ENCODE peak calls at places on chromosomes 16 and 17, in four cellular contexts. T, N, Z and B are unnamed samples.
A peak's percentile ranks its signal among the peaks of the same experiment; 100 is the strongest.

GRCh38 chr17:77489898-77490265 is 349.1 kb downstream of the SEC14L1 start:
- DNase-seq in T (no peak), N (no peak), Z (peak; percentile 58), B (no peak)

GRCh38 chr17:12282056-12282455 is 261.4 kb downstream of the MAP2K4 start:
- DNase-seq in T (no peak), N (no peak), Z (no peak), B (no peak)

GRCh38 chr17:45307290-45308015 is 9.4 kb downstream of the MAP3K14 start:
- DNase-seq in T (peak; percentile 30), N (no peak), Z (peak; percentile 37), B (no peak)

GRCh38 chr17:78355045-78355641 is 4.7 kb downstream of the SOCS3 start:
- DNase-seq in T (no peak), N (no peak), Z (no peak), B (no peak)

GRCh38 chr17:45394913-45395568 is 37.6 kb downstream of the ARHGAP27 start:
- DNase-seq in T (no peak), N (peak; percentile 95), Z (peak; percentile 51), B (peak; percentile 82)

GRCh38 chr16:12239226-12239625 is 262.7 kb downstream of the SNX29 start:
- DNase-seq in T (no peak), N (no peak), Z (no peak), B (no peak)

GRCh38 chr17:66524848-66525247 is 222.4 kb downstream of the PRKCA start:
- DNase-seq in T (no peak), N (no peak), Z (no peak), B (no peak)

GRCh38 chr16:2043980-2044451 is 3.6 kb downstream of the NTHL1 start:
- DNase-seq in T (no peak), N (no peak), Z (no peak), B (no peak)

GRCh38 chr16:9119795-9120194 is 28.4 kb downstream of the HAPSTR1 start:
- DNase-seq in T (no peak), N (no peak), Z (no peak), B (no peak)

GRCh38 chr17:73227944-73228343 is 33.7 kb downstream of the CPSF4L start:
- DNase-seq in T (no peak), N (no peak), Z (no peak), B (no peak)

GRCh38 chr16:67444259-67445125 is 13.6 kb downstream of the HSD11B2 start:
- DNase-seq in T (no peak), N (no peak), Z (no peak), B (no peak)

GRCh38 chr17:4594406-4595349 is 10.3 kb downstream of the SMTNL2 start:
- DNase-seq in T (no peak), N (peak; percentile 68), Z (no peak), B (peak; percentile 69)

GRCh38 chr17:48484850-48485249 is 46.0 kb downstream of the HOXB1 start:
- DNase-seq in T (peak; percentile 71), N (no peak), Z (no peak), B (no peak)

GRCh38 chr17:70558821-70559220 is 389.5 kb downstream of the KCNJ2 start:
- DNase-seq in T (peak; percentile 3), N (no peak), Z (no peak), B (no peak)

GRCh38 chr17:7263071-7263800 is 958 bp upstream of the CLDN7 start:
- DNase-seq in T (no peak), N (peak; percentile 43), Z (no peak), B (peak; percentile 55)

GRCh38 chr16:67415872-67416793 is at the start of gene ZDHHC1:
- DNase-seq in T (no peak), N (peak; percentile 96), Z (peak; percentile 67), B (peak; percentile 86)

GRCh38 chr16:82704369-82704768 is 77.6 kb downstream of the CDH13 start:
- DNase-seq in T (no peak), N (no peak), Z (no peak), B (no peak)

GRCh38 chr17:2054262-2054739 is 602 bp upstream of the HIC1 start:
- DNase-seq in T (no peak), N (peak; percentile 76), Z (no peak), B (no peak)

GRCh38 chr16:10579965-10580918 is at the start of gene EMP2:
- DNase-seq in T (no peak), N (peak; percentile 95), Z (peak; percentile 79), B (peak; percentile 66)

GRCh38 chr16:610513-611381 is 20.0 kb upstream of the WFIKKN1 start:
- DNase-seq in T (no peak), N (peak; percentile 78), Z (no peak), B (peak; percentile 75)

GRCh38 chr17:57810740-57811632 is 38.9 kb downstream of the MRPS23 start:
- DNase-seq in T (no peak), N (peak; percentile 74), Z (peak; percentile 28), B (no peak)

GRCh38 chr16:21952793-21953540 is at the start of gene UQCRC2:
- DNase-seq in T (peak; percentile 90), N (peak; percentile 86), Z (peak; percentile 92), B (peak; percentile 78)

GRCh38 chr16:56851671-56852400 is 13.2 kb upstream of the SLC12A3 start:
- DNase-seq in T (no peak), N (no peak), Z (no peak), B (no peak)

GRCh38 chr17:61475726-61476125 is 23.5 kb downstream of the TBX4 start:
- DNase-seq in T (no peak), N (no peak), Z (no peak), B (no peak)

GRCh38 chr16:65106792-65107191 is 15.1 kb downstream of the CDH11 start:
- DNase-seq in T (no peak), N (no peak), Z (no peak), B (no peak)

GRCh38 chr17:48037036-48037881 is at the start of gene COPZ2:
- DNase-seq in T (no peak), N (peak; percentile 85), Z (peak; percentile 37), B (peak; percentile 33)

GRCh38 chr17:1532836-1533602 is 16.6 kb upstream of the INPP5K start:
- DNase-seq in T (no peak), N (peak; percentile 42), Z (no peak), B (peak; percentile 43)

GRCh38 chr17:81100668-81101067 is 64.6 kb upstream of the PVALEF start:
- DNase-seq in T (no peak), N (no peak), Z (no peak), B (no peak)

GRCh38 chr17:63136381-63137012 is 170.5 kb downstream of the TANC2 start:
- DNase-seq in T (no peak), N (no peak), Z (no peak), B (no peak)

GRCh38 chr16:3484328-3485096 is 10.8 kb downstream of the C16orf90 start:
- DNase-seq in T (no peak), N (peak; percentile 9), Z (no peak), B (no peak)

GRCh38 chr17:307741-308507 is 44.7 kb downstream of the RPH3AL start:
- DNase-seq in T (no peak), N (no peak), Z (no peak), B (no peak)

GRCh38 chr17:41697122-41697962 is 8.7 kb downstream of the EIF1 start:
- DNase-seq in T (no peak), N (no peak), Z (peak; percentile 55), B (no peak)

DNA sequence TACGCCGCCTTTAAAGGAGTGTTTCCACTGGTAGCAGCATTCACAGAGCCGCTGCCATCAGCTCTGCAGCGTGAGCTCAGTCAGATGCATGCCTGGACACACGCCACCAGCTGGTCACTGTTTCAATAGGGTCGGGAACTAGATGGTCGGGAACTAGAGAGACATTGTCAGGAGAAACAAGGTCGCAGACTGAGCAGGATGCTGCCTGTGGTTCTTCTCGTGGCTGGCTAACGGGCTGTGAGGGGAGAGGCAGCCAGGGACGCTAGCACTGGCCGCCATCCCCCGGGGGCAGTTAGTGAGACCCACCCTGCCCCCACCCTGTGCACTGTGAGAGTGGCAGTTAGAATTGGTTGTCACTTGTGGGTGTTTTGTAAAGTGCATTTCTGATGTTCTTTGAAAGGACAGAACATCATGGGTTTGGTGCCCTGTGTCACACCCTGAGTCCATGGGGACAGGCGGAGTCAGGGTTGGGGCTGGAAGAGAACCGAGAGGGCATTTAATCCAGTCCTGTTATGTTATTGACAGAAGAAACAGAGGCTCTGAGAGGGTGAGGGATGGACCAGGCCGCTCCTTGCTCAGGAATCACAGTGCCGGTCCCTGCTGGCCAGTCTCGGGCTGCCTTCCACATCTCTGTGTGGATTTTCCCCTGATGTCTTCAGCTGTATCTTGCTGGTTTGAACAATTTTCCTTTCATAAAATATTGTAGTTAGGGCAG is 86.4 kb downstream of the SPECC1 start:
- DNase-seq in T (no peak), N (peak; percentile 80), Z (peak; percentile 21), B (peak; percentile 60)
- TF ChIP-seq CTCF in T (no peak), N (peak; percentile 49), Z (no peak), B (no peak)

DNA sequence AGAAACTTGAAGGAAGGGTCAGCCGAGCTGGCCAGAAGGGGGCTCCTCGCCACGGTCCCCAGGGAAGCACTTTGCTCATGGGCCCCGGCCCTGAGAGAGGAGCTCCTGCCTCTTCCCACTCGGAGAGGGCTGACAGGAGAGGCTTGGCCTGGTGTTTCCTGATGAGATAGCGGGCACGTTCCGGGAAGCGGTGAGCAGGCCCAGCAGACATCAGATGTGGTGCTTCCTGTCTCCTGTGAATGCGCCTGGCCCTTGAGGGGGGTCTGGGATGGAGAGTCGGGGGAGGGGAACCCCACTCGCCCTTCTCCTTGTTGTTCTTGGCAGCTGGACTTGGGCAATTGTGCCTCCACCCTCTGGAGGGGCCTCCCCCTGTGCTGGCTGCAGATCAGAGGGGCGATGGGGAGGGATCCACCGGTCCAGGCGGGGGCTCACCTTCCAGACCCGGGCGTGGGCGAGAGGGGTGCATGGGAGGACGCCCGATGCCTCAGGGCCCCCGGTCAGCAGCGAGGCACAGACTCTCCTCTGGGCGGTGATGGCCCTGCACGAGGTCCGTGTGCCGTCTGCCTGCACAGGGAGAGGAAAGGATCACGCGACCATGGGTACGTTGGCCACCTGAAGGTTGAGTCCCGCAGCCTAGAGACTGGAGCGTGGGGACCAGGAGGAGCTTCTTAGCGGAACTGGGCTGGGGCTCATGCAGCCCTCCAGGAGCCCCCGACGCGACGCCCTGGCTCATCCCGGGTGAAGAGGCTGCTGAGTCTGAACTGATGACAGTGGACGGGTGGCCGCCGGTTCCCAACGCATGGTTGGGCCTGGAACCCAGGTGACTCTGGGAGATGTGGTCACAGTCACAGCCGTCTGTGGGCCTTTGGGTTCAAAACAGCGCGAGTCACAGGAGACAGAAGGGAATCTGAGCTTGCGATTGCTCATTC is 25.4 kb downstream of the METRNL start:
- DNase-seq in T (no peak), N (peak; percentile 75), Z (no peak), B (no peak)
- TF ChIP-seq CTCF in T (no peak), N (no peak), Z (no peak), B (no peak)

DNA sequence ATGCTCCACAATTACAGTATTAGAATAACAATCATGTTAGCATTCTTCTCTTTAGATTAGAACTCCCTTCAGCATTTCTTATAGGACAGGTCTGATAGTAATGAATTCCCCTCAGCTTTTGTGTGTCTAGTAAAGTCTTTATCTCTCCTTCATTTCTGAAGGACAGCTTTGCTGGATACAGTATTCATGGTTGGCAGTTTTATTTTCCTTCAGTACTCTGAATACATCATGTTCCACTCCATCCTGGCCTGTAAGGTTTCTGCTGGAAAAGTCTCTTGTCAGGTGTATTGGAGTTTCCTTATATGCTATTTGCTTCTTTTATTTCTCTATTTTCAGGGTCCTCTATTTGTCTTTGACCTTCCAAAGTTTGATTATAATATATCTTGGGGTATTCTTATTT is 4.0 kb upstream of the ABCA10 start:
- DNase-seq in T (no peak), N (no peak), Z (no peak), B (no peak)
- TF ChIP-seq CTCF in T (no peak), N (no peak), Z (no peak), B (no peak)

GRCh38 chr16:63720848-63721247 is 1401.0 kb downstream of the CDH11 start:
- DNase-seq in T (no peak), N (no peak), Z (no peak), B (no peak)
- TF ChIP-seq CTCF in T (no peak), N (peak; percentile 61), Z (no peak), B (no peak)

GRCh38 chr17:75878174-75878998 is at the start of gene TRIM47:
- DNase-seq in T (no peak), N (peak; percentile 81), Z (peak; percentile 46), B (peak; percentile 37)
- TF ChIP-seq CTCF in T (no peak), N (no peak), Z (no peak), B (peak; percentile 1)

GRCh38 chr17:39123627-39124026 is 27.8 kb downstream of the PLXDC1 start:
- DNase-seq in T (no peak), N (no peak), Z (peak; percentile 62), B (no peak)
- TF ChIP-seq CTCF in T (no peak), N (no peak), Z (no peak), B (no peak)